ENCODE peak calls at places on chromosomes 4 and X, in five cellular contexts. One of them, this sample, is unnamed.

GRCh38 chrX:50698944-50699343 is 115.0 kb downstream of the SHROOM4 start:
- DNase-seq in astrocyte: no peak
- DNase-seq in pancreas: no peak
- DNase-seq in cardiac muscle cell: no peak
- DNase-seq in foreskin keratinocyte: no peak
- DNase-seq in this sample: no peak

GRCh38 chrX:129522184-129523059 is 868 bp downstream of the SMARCA1 start:
- DNase-seq in astrocyte: peak
- DNase-seq in pancreas: peak
- DNase-seq in cardiac muscle cell: peak
- DNase-seq in foreskin keratinocyte: no peak
- DNase-seq in this sample: peak

GRCh38 chr4:36189511-36190226 is 54.6 kb downstream of the ARAP2 start:
- DNase-seq in astrocyte: no peak
- DNase-seq in pancreas: no peak
- DNase-seq in cardiac muscle cell: no peak
- DNase-seq in foreskin keratinocyte: no peak
- DNase-seq in this sample: no peak

GRCh38 chr4:115090483-115091075 is 22.8 kb downstream of the NDST4 start:
- DNase-seq in astrocyte: no peak
- DNase-seq in pancreas: no peak
- DNase-seq in cardiac muscle cell: peak
- DNase-seq in foreskin keratinocyte: no peak
- DNase-seq in this sample: no peak

GRCh38 chr4:48153791-48154550 is 19.9 kb upstream of the TXK start:
- DNase-seq in astrocyte: no peak
- DNase-seq in pancreas: no peak
- DNase-seq in cardiac muscle cell: no peak
- DNase-seq in foreskin keratinocyte: no peak
- DNase-seq in this sample: no peak

GRCh38 chr4:137651128-137651527 is 118.8 kb upstream of the PCDH18 start:
- DNase-seq in astrocyte: peak
- DNase-seq in pancreas: no peak
- DNase-seq in cardiac muscle cell: peak
- DNase-seq in foreskin keratinocyte: no peak
- DNase-seq in this sample: no peak

GRCh38 chrX:151875270-151876026 is 37.2 kb upstream of the MAGEA4 start:
- DNase-seq in astrocyte: no peak
- DNase-seq in pancreas: no peak
- DNase-seq in cardiac muscle cell: no peak
- DNase-seq in foreskin keratinocyte: no peak
- DNase-seq in this sample: no peak

GRCh38 chrX:93874554-93874953 is 200.5 kb downstream of the FAM133A start:
- DNase-seq in astrocyte: no peak
- DNase-seq in pancreas: peak
- DNase-seq in cardiac muscle cell: peak
- DNase-seq in foreskin keratinocyte: no peak
- DNase-seq in this sample: no peak

GRCh38 chr4:101102114-101102752 is 245.1 kb downstream of the PPP3CA start:
- DNase-seq in astrocyte: peak
- DNase-seq in pancreas: peak
- DNase-seq in cardiac muscle cell: peak
- DNase-seq in foreskin keratinocyte: no peak
- DNase-seq in this sample: no peak

GRCh38 chr4:3368334-3368733 is 73.4 kb upstream of the HGFAC start:
- DNase-seq in astrocyte: no peak
- DNase-seq in pancreas: no peak
- DNase-seq in cardiac muscle cell: no peak
- DNase-seq in foreskin keratinocyte: no peak
- DNase-seq in this sample: no peak

GRCh38 chr4:3367866-3368265 is 73.9 kb upstream of the HGFAC start:
- DNase-seq in astrocyte: no peak
- DNase-seq in pancreas: no peak
- DNase-seq in cardiac muscle cell: no peak
- DNase-seq in foreskin keratinocyte: no peak
- DNase-seq in this sample: peak

GRCh38 chr4:3365326-3365725 is 72.5 kb downstream of the RGS12 start:
- DNase-seq in astrocyte: no peak
- DNase-seq in pancreas: no peak
- DNase-seq in cardiac muscle cell: no peak
- DNase-seq in foreskin keratinocyte: no peak
- DNase-seq in this sample: no peak

GRCh38 chr4:3365871-3366842 is 73.3 kb downstream of the RGS12 start:
- DNase-seq in astrocyte: no peak
- DNase-seq in pancreas: no peak
- DNase-seq in cardiac muscle cell: no peak
- DNase-seq in foreskin keratinocyte: no peak
- DNase-seq in this sample: no peak

DNA sequence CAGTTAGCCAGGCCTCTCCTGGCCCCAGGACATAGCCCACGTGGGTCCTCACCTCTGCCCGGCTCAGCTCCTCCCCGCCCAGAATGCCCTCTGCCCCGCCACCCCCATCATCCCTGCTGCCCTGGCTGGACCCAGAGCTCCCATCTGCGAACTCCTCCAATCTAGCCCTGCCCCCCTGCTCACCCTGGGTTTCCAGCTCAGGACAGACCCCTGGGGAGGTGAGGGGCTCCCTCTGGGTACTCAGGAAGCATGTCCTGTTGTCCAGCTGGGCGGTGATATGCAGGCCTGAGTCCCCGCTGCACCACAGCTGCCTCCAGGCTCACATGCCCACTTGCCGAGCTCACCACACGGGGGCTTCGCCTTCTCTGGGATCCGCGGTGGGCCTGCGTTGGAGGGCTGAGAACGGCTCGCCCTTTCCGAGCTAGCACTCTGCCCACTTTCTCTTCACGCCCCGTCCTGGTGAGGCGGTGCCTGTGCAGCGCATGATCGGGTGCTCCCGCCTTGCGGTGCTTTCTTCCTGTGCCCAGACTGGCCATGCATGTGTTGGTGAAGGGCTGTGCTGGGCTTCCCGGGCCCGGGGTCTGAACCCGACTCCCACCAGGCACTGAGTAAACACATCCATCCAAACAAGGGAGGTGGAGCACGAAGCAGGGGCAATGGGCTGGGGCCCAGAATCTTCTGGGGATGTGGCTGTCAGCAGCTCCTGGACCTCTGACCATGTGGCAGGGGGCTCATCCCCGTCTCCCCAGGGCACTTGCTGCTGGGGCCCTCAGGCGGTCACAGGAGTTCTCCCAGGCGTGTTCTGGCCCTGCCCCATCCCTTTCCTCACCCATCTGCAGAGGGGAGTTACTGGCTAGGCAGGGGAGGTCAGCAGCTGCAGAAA is 74.3 kb downstream of the RGS12 start:
- DNase-seq in astrocyte: no peak
- DNase-seq in pancreas: no peak
- DNase-seq in cardiac muscle cell: no peak
- DNase-seq in foreskin keratinocyte: no peak
- DNase-seq in this sample: peak
- TF ChIP-seq CTCF in astrocyte: no peak
- TF ChIP-seq CTCF in pancreas: no peak
- TF ChIP-seq CTCF in cardiac muscle cell: no peak
- TF ChIP-seq CTCF in foreskin keratinocyte: no peak
- TF ChIP-seq CTCF in this sample: no peak

GRCh38 chr4:27327421-27328181 is 467.0 kb downstream of the STIM2 start:
- DNase-seq in astrocyte: no peak
- DNase-seq in pancreas: no peak
- DNase-seq in cardiac muscle cell: no peak
- DNase-seq in foreskin keratinocyte: no peak
- DNase-seq in this sample: no peak
- H3K27ac ChIP-seq in astrocyte: no peak
- H3K27ac ChIP-seq in pancreas: no peak
- H3K27ac ChIP-seq in cardiac muscle cell: no peak
- H3K27ac ChIP-seq in foreskin keratinocyte: no peak
- H3K27ac ChIP-seq in this sample: no peak

GRCh38 chrX:108443065-108443464 is 3.4 kb downstream of the COL4A5 start:
- DNase-seq in astrocyte: no peak
- DNase-seq in pancreas: no peak
- DNase-seq in cardiac muscle cell: no peak
- DNase-seq in foreskin keratinocyte: no peak
- DNase-seq in this sample: no peak

GRCh38 chrX:108439961-108440696 is 491 bp downstream of the COL4A5 start:
- DNase-seq in astrocyte: no peak
- DNase-seq in pancreas: peak
- DNase-seq in cardiac muscle cell: peak
- DNase-seq in foreskin keratinocyte: no peak
- DNase-seq in this sample: no peak

GRCh38 chrX:108437789-108438623 is at the start of gene COL4A6:
- DNase-seq in astrocyte: no peak
- DNase-seq in pancreas: peak
- DNase-seq in cardiac muscle cell: peak
- DNase-seq in foreskin keratinocyte: peak
- DNase-seq in this sample: peak

GRCh38 chrX:108437354-108437753 is 868 bp downstream of the COL4A6 start:
- DNase-seq in astrocyte: no peak
- DNase-seq in pancreas: no peak
- DNase-seq in cardiac muscle cell: no peak
- DNase-seq in foreskin keratinocyte: no peak
- DNase-seq in this sample: no peak

GRCh38 chrX:108439434-108439883 is at the start of gene COL4A5:
- DNase-seq in astrocyte: peak
- DNase-seq in pancreas: peak
- DNase-seq in cardiac muscle cell: peak
- DNase-seq in foreskin keratinocyte: peak
- DNase-seq in this sample: no peak
- TF ChIP-seq CTCF in astrocyte: no peak
- TF ChIP-seq CTCF in pancreas: no peak
- TF ChIP-seq CTCF in cardiac muscle cell: no peak
- TF ChIP-seq CTCF in foreskin keratinocyte: no peak
- TF ChIP-seq CTCF in this sample: no peak

GRCh38 chrX:134673123-134673522 is 14.9 kb upstream of the PLAC1 start:
- DNase-seq in astrocyte: no peak
- DNase-seq in pancreas: no peak
- DNase-seq in cardiac muscle cell: no peak
- DNase-seq in foreskin keratinocyte: no peak
- DNase-seq in this sample: no peak
- H3K27ac ChIP-seq in astrocyte: no peak
- H3K27ac ChIP-seq in pancreas: no peak
- H3K27ac ChIP-seq in cardiac muscle cell: no peak
- H3K27ac ChIP-seq in foreskin keratinocyte: no peak
- H3K27ac ChIP-seq in this sample: no peak

GRCh38 chr4:121462660-121463261 is 81.9 kb upstream of the QRFPR start:
- DNase-seq in astrocyte: peak
- DNase-seq in pancreas: peak
- DNase-seq in cardiac muscle cell: peak
- DNase-seq in foreskin keratinocyte: no peak
- DNase-seq in this sample: peak

GRCh38 chr4:121459056-121459455 is 78.2 kb upstream of the QRFPR start:
- DNase-seq in astrocyte: no peak
- DNase-seq in pancreas: no peak
- DNase-seq in cardiac muscle cell: no peak
- DNase-seq in foreskin keratinocyte: no peak
- DNase-seq in this sample: no peak

GRCh38 chr4:121464854-121465253 is 84.0 kb upstream of the QRFPR start:
- DNase-seq in astrocyte: no peak
- DNase-seq in pancreas: no peak
- DNase-seq in cardiac muscle cell: no peak
- DNase-seq in foreskin keratinocyte: no peak
- DNase-seq in this sample: no peak
- TF ChIP-seq CTCF in astrocyte: no peak
- TF ChIP-seq CTCF in pancreas: no peak
- TF ChIP-seq CTCF in cardiac muscle cell: no peak
- TF ChIP-seq CTCF in foreskin keratinocyte: peak
- TF ChIP-seq CTCF in this sample: no peak

GRCh38 chr4:145195167-145195952 is 15.0 kb upstream of the OTUD4 start:
- DNase-seq in astrocyte: no peak
- DNase-seq in pancreas: no peak
- DNase-seq in cardiac muscle cell: no peak
- DNase-seq in foreskin keratinocyte: peak
- DNase-seq in this sample: no peak

GRCh38 chr4:145186719-145187118 is 6.3 kb upstream of the OTUD4 start:
- DNase-seq in astrocyte: no peak
- DNase-seq in pancreas: no peak
- DNase-seq in cardiac muscle cell: no peak
- DNase-seq in foreskin keratinocyte: no peak
- DNase-seq in this sample: no peak

GRCh38 chr4:145189981-145190380 is 9.6 kb upstream of the OTUD4 start:
- DNase-seq in astrocyte: peak
- DNase-seq in pancreas: no peak
- DNase-seq in cardiac muscle cell: peak
- DNase-seq in foreskin keratinocyte: no peak
- DNase-seq in this sample: no peak
- H3K27ac ChIP-seq in astrocyte: no peak
- H3K27ac ChIP-seq in pancreas: no peak
- H3K27ac ChIP-seq in cardiac muscle cell: no peak
- H3K27ac ChIP-seq in foreskin keratinocyte: no peak
- H3K27ac ChIP-seq in this sample: no peak

DNA sequence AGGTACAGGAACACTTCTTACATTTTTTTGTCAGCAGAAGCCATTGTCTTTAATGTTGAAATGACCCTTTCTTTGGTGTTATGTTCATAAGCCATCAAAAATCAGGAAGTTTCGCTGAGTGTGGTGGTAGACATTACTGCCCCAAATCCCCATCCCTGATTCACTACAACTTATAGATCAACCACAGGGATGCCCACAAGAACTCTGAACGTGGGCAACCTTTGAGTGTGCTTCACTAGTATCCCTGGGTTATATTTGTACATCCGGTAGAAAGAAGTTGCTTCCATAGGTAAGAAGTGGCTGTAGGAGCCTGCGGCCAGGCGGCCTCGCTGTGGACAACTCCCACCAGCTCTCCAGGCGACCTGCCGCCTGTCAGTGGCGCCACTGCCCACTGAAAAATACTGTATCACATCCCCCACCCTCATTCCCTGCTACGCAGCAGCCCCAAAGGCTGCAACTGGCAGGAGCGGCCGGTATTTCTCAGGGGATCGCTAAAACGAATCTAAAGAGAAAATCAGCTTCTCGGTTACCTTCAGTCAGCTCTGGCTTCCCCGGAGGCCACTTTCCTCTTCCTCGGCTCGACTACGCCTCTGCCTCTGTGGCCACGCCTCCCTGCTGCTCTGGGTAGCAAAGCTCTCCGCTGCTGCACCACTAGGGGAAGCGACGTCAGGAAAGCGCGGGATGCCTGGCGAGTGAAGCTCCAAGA is 13.9 kb upstream of the ETDC start:
- DNase-seq in astrocyte: peak
- DNase-seq in pancreas: no peak
- DNase-seq in cardiac muscle cell: peak
- DNase-seq in foreskin keratinocyte: no peak
- DNase-seq in this sample: peak
- TF ChIP-seq CTCF in astrocyte: no peak
- TF ChIP-seq CTCF in pancreas: no peak
- TF ChIP-seq CTCF in cardiac muscle cell: peak
- TF ChIP-seq CTCF in foreskin keratinocyte: peak
- TF ChIP-seq CTCF in this sample: no peak

GRCh38 chr4:147833254-147833653 is 101.4 kb downstream of the ARHGAP10 start:
- DNase-seq in astrocyte: no peak
- DNase-seq in pancreas: no peak
- DNase-seq in cardiac muscle cell: no peak
- DNase-seq in foreskin keratinocyte: no peak
- DNase-seq in this sample: no peak
- H3K27ac ChIP-seq in astrocyte: no peak
- H3K27ac ChIP-seq in pancreas: no peak
- H3K27ac ChIP-seq in cardiac muscle cell: no peak
- H3K27ac ChIP-seq in foreskin keratinocyte: peak
- H3K27ac ChIP-seq in this sample: peak

This sample was measured in upper lobe of left lung.